ENCODE peak calls at places on chromosomes 1 and 21, in seven cellular contexts. J is H9, W is IMR-90, L is neuronal stem cell, H is mesenchymal stem cell, P is H1, G is trophoblast cell. B is an unnamed sample.
A peak's percentile ranks its signal among the peaks of the same experiment; 100 is the strongest.

GRCh38 chr21:45168522-45168921 is 94.1 kb downstream of the ADARB1 start:
- DNase-seq in L (no peak), G (no peak), W (no peak), P (no peak), J (no peak), H (no peak), B (no peak)

GRCh38 chr1:19310720-19311502 is 1.0 kb downstream of the AKR7A2 start:
- DNase-seq in W (peak; percentile 18), H (peak; percentile 49), G (peak; percentile 23), L (peak; percentile 6), P (no peak), J (no peak), B (no peak)

GRCh38 chr1:186775031-186775430 is 53.7 kb upstream of the PLA2G4A start:
- DNase-seq in G (no peak), J (no peak), W (no peak), H (peak; percentile 32), L (no peak), P (no peak), B (no peak)

GRCh38 chr1:15702722-15703550 is 18.8 kb downstream of the PLEKHM2 start:
- DNase-seq in J (peak; percentile 61), W (peak; percentile 29), L (no peak), G (peak; percentile 66), H (no peak), P (no peak), B (peak; percentile 49)

GRCh38 chr1:235843458-235843857 is 23.2 kb downstream of the LYST start:
- DNase-seq in H (peak; percentile 61), L (no peak), J (no peak), P (no peak), G (peak; percentile 52), W (peak; percentile 68), B (peak; percentile 19)

GRCh38 chr1:115031595-115031994 is 2.0 kb downstream of the TSHB start:
- DNase-seq in P (no peak), H (no peak), L (no peak), J (no peak), G (peak; percentile 65), W (no peak), B (peak; percentile 32)

GRCh38 chr1:45135339-45135738 is 71.1 kb downstream of the ZSWIM5 start:
- DNase-seq in J (no peak), L (no peak), P (no peak), G (no peak), W (no peak), H (no peak), B (no peak)

GRCh38 chr1:174036798-174037197 is 14.6 kb upstream of the RC3H1 start:
- DNase-seq in P (no peak), G (no peak), H (no peak), J (no peak), W (no peak), L (no peak), B (no peak)

GRCh38 chr21:37837381-37837780 is 78.9 kb downstream of the KCNJ6 start:
- DNase-seq in G (no peak), L (no peak), W (no peak), H (no peak), P (no peak), J (no peak), B (no peak)

GRCh38 chr1:221911714-221912113 is 169.8 kb upstream of the DUSP10 start:
- DNase-seq in L (no peak), W (no peak), J (no peak), G (no peak), H (no peak), P (no peak), B (no peak)

GRCh38 chr21:44914176-44914874 is 6.4 kb downstream of the ITGB2 start:
- DNase-seq in L (no peak), W (no peak), J (no peak), P (no peak), G (no peak), H (no peak), B (no peak)

GRCh38 chr1:203650012-203650836 is 23.6 kb downstream of the ATP2B4 start:
- DNase-seq in L (no peak), H (peak; percentile 65), P (peak; percentile 38), G (peak; percentile 94), J (peak; percentile 80), W (peak; percentile 74), B (peak; percentile 95)

GRCh38 chr1:216064643-216065042 is 358.6 kb downstream of the USH2A start:
- DNase-seq in G (peak; percentile 70), W (peak; percentile 66), J (no peak), P (no peak), H (no peak), L (no peak), B (no peak)

GRCh38 chr1:178134061-178134460 is 40.2 kb downstream of the RASAL2 start:
- DNase-seq in L (no peak), P (no peak), G (peak; percentile 30), H (peak; percentile 75), W (peak; percentile 82), J (no peak), B (peak; percentile 31)

GRCh38 chr21:46371204-46372013 is 47.5 kb downstream of the PCNT start:
- DNase-seq in G (no peak), W (no peak), L (no peak), H (no peak), P (no peak), J (no peak), B (no peak)

GRCh38 chr1:43465694-43466152 is 12.0 kb upstream of the HYI start:
- DNase-seq in W (no peak), H (no peak), J (no peak), P (no peak), L (no peak), G (no peak), B (no peak)

GRCh38 chr1:231626951-231627614 is 493 bp downstream of the DISC1 start:
- DNase-seq in H (peak; percentile 83), W (peak; percentile 43), P (no peak), G (peak; percentile 61), J (peak; percentile 83), L (peak; percentile 29), B (peak; percentile 86)

GRCh38 chr21:26795866-26796329 is 49.3 kb downstream of the ADAMTS1 start:
- DNase-seq in G (peak; percentile 52), W (peak; percentile 100), J (no peak), P (no peak), L (no peak), H (peak; percentile 97), B (no peak)

GRCh38 chr1:228228601-228229074 is 20.8 kb downstream of the OBSCN start:
- DNase-seq in W (peak; percentile 98), H (peak; percentile 94), L (no peak), J (no peak), P (no peak), G (peak; percentile 82), B (no peak)

GRCh38 chr1:180909005-180909414 is 3.7 kb upstream of the KIAA1614 start:
- DNase-seq in H (no peak), L (no peak), J (no peak), W (no peak), G (no peak), P (no peak), B (no peak)

GRCh38 chr1:20981903-20982695 is 194.6 kb downstream of the EIF4G3 start:
- DNase-seq in W (peak; percentile 26), P (no peak), L (no peak), H (peak; percentile 44), J (no peak), G (peak; percentile 14), B (no peak)

DNA sequence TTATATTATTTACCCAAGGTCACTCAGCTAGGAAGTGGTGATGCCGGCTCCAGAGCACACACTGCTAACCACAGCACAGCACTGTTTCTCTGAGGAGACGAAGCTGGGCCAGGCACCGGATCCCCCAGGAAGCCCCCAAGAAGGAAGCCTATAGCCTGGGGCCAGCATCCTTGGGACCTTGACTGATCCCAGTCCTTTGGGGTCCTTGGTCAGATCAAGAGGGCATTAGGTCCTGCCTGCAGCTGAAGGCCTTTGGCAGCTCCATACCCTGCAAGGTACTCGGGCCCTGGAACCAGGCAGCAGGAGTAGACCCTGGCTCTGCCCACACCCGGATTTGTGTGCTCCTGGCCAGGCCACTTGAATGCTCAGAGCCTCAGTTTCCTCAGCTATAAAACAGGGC is 128.0 kb downstream of the LACTBL1 start:
- DNase-seq in J (no peak), L (no peak), P (no peak), W (no peak), G (no peak), H (no peak), B (no peak)
- H3K23ac ChIP-seq in J (no peak overlapping the region), L (no peak overlapping the region), P (no peak overlapping the region), W (no peak overlapping the region), G (no peak overlapping the region), H (no peak overlapping the region), B (no peak overlapping the region)

GRCh38 chr1:175409938-175410337 is 217.4 kb upstream of the KIAA0040 start:
- DNase-seq in J (no peak), P (no peak), L (no peak), H (no peak), G (no peak), W (no peak), B (no peak)
- H3K23ac ChIP-seq in J (no peak overlapping the region), P (no peak overlapping the region), L (no peak overlapping the region), H (no peak overlapping the region), G (no peak overlapping the region), W (no peak overlapping the region), B (no peak overlapping the region)

DNA sequence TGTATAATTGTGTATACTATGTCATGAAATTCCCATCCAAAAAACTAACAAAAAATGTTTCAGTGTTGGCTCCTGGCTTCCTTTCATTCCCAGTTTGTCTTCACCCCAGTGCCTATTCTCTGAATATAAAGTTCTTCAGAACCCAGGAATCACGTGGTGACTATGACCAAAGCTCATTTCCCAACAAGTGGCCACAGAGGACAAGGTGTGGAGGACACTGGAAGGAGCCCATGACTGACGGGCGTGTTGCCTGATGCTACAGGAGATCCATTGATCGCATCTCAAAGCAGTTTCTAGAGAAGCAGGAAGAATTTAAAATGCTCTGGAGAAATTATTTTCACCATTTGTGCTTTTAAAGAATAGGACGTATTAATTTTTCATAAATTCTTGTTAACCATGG is 7.4 kb upstream of the GREM2 start:
- DNase-seq in G (no peak), W (no peak), H (no peak), L (no peak), J (no peak), P (no peak), B (no peak)
- H3K23ac ChIP-seq in G (no peak overlapping the region), W (peak overlapping the region; percentile 46), H (no peak overlapping the region), L (no peak overlapping the region), J (no peak overlapping the region), P (no peak overlapping the region), B (no peak overlapping the region)

GRCh38 chr1:200916152-200916551 is 21.5 kb downstream of the INAVA start:
- DNase-seq in G (no peak), H (no peak), L (no peak), W (no peak), J (peak; percentile 87), P (peak; percentile 70), B (peak; percentile 71)

GRCh38 chr1:200919386-200919785 is 24.7 kb downstream of the INAVA start:
- DNase-seq in P (no peak), J (no peak), L (no peak), G (no peak), W (no peak), H (no peak), B (no peak)

GRCh38 chr1:200917291-200917817 is 22.7 kb downstream of the INAVA start:
- DNase-seq in G (peak; percentile 39), W (no peak), J (no peak), L (no peak), H (no peak), P (no peak), B (no peak)

GRCh38 chr1:200916681-200917080 is 22.0 kb downstream of the INAVA start:
- DNase-seq in H (no peak), P (no peak), W (no peak), G (no peak), L (no peak), J (no peak), B (no peak)

DNA sequence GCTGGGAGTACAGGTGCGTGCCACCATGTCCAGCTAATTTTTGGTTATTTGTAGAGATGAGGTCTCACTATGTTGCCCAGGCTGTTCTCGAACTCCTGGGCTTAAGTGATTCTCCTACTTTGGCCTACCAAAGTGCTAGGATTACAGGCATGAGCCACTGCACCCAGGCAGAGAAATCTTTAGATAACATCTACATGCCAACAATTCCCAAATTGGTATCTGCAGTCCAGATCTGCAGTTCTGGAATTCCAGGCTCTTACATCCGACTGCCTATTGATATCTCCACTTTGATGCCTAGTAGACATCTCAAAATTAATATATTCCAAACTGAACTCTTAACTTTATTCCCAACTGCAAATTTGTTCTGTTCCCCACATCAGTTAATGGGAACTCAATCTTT is 23.3 kb downstream of the INAVA start:
- DNase-seq in J (no peak), L (no peak), P (no peak), W (no peak), G (peak; percentile 90), H (no peak), B (no peak)
- H3K23ac ChIP-seq in J (no peak overlapping the region), L (no peak overlapping the region), P (no peak overlapping the region), W (no peak overlapping the region), G (no peak overlapping the region), H (no peak overlapping the region), B (no peak overlapping the region)

B was measured in mesendoderm.